ENCODE peak calls at places on chromosomes 7 and 10, in four cellular contexts. J, T, O and R are unnamed samples.

GRCh38 chr10:58971211-58971610 is 205.2 kb upstream of the PHYHIPL start:
- DNase-seq in T (peak; percentile 27), J (no peak), O (no peak), R (no peak)

GRCh38 chr10:71693377-71693776 is 26.2 kb downstream of the C10orf105 start:
- DNase-seq in T (no peak), O (no peak), J (no peak), R (no peak)

GRCh38 chr7:108348913-108349312 is 107.3 kb downstream of the NRCAM start:
- DNase-seq in T (no peak), J (no peak), O (no peak), R (no peak)

GRCh38 chr10:69994262-69994661 is 58.4 kb upstream of the MACROH2A2 start:
- DNase-seq in J (peak; percentile 77), O (no peak), T (peak; percentile 75), R (no peak)

GRCh38 chr7:125636320-125636962 is 706.8 kb upstream of the POT1 start:
- DNase-seq in O (no peak), J (no peak), T (no peak), R (no peak)

GRCh38 chr10:115963848-115964247 is 309.2 kb downstream of the GFRA1 start:
- DNase-seq in T (no peak), J (peak; percentile 61), O (no peak), R (no peak)

GRCh38 chr10:15201589-15202300 is 33.3 kb upstream of the NMT2 start:
- DNase-seq in O (no peak), T (no peak), J (no peak), R (no peak)

GRCh38 chr7:40608321-40609075 is 473.7 kb downstream of the SUGCT start:
- DNase-seq in J (no peak), O (no peak), T (peak; percentile 57), R (no peak)

GRCh38 chr7:83731154-83731553 is 82.2 kb upstream of the SEMA3E start:
- DNase-seq in T (no peak), O (no peak), J (no peak), R (no peak)

GRCh38 chr10:33303988-33304387 is 30.5 kb downstream of the NRP1 start:
- DNase-seq in O (no peak), T (no peak), J (peak; percentile 75), R (no peak)
- H3K4me3 ChIP-seq in O (no peak overlapping the region), T (no peak overlapping the region), J (no peak overlapping the region), R (no peak overlapping the region)

DNA sequence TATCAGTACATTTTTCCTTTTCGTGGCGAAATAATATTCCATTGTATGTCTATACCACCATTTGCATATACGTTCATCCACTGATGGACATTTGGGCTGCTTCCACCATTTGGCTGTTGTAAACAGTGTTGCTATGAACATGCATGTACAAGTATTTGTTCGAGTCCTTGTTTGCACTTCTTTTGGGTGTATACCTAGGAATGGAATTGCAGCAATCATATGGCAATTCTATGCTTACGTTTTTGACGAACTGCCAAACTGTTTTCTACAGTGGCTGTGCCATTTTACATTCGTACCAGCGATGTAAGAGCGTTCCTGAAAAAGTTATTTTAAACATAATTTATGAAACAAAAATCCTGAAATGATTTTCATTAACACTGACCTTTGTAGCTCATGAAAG is 79.5 kb downstream of the HIPK2 start:
- DNase-seq in O (no peak), J (no peak), T (no peak), R (no peak)
- H3K4me1 ChIP-seq in O (peaks cover 32% of the 10 kb centered on the region), J (no peaks in the 10 kb centered on the region), T (no peaks in the 10 kb centered on the region), R (peaks cover 41% of the 10 kb centered on the region)

DNA sequence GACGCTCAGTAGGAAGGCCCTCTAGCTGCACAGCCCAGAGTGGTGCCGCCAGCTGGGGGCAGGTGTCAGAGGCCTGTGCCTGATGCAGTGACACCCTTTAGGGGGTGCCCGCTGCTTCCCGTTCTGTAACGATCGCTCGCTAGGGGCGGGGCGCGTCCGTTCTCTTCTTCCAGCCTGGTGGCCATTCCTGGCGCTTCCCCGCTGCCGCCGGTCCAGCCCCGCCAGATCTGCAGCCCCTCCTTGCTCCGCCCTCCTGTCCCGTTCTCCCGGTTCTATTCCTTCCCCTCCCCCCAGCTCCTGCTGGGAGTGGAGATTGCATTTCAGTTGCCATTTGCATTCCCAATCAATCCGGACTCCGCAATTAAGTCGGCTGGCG is 39.2 kb downstream of the AGAP3 start:
- DNase-seq in O (peak; percentile 74), J (peak; percentile 61), T (no peak), R (peak; percentile 66)
- H3K4me3 ChIP-seq in O (peak overlapping the region; percentile 64), J (peak overlapping the region; percentile 44), T (no peak overlapping the region), R (no peak overlapping the region)

DNA sequence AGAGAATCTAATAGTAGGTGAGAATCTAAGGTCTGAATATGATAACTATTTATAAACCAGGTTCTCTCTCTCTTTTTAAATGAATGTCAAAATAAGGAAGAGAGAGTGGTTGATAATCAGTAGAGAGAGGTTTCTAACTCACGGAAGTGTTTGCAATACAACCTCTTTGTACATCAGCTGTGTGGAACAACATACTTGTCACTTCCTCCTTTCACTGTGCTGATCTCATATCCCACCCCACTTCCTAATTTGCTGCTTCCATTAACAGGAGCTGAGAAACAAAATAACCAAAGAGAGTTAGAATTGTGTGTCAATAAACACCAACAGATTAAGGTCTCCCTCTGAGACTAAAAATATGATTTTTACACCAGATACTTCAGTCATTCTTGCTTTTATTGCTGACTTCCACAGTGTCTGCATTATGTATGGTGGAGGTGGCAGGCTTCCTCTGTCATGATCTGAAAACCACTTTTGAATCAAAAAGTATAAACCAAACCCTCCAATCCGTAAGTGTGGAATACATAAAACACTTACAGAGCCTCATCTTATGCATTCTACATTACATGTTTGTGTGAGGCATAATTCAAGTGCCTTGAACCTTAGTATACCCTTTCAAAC is 25.0 kb downstream of the CACUL1 start:
- DNase-seq in O (no peak), T (no peak), J (no peak), R (no peak)
- H3K4me1 ChIP-seq in O (peaks cover 91% of the 10 kb centered on the region), T (peaks cover 2% of the 10 kb centered on the region), J (peaks cover 8% of the 10 kb centered on the region), R (peaks cover 17% of the 10 kb centered on the region)

GRCh38 chr10:35453855-35454532 is 117.7 kb downstream of the CCNY start:
- DNase-seq in T (no peak), J (peak; percentile 42), O (no peak), R (no peak)
- H3K4me3 ChIP-seq in T (no peak overlapping the region), J (no peak overlapping the region), O (peak overlapping the region; percentile 24), R (no peak overlapping the region)